ENCODE peak calls at places on chromosome 9, in six cellular contexts. P is pancreas, J is fibroblast of lung, Y is kidney, X is GM23248, G is IMR-90. T is an unnamed sample.

GRCh38 chr9:68711281-68711680 is 6.2 kb downstream of the PIP5K1B start:
- DNase-seq in P (no peak), J (no peak), Y (no peak), X (no peak), G (no peak), T (no peak)

GRCh38 chr9:116247791-116248343 is 94.3 kb downstream of the PAPPA start:
- DNase-seq in P (no peak), J (no peak), Y (no peak), X (no peak), G (no peak), T (no peak)

GRCh38 chr9:14383296-14383695 is 69.4 kb upstream of the NFIB start:
- DNase-seq in P (no peak), J (peak; percentile 68), Y (no peak), X (peak; percentile 64), G (no peak), T (no peak)

GRCh38 chr9:129365196-129365595 is 187.1 kb upstream of the IER5L start:
- DNase-seq in P (no peak), J (no peak), Y (no peak), X (peak; percentile 60), G (peak; percentile 35), T (no peak)

GRCh38 chr9:33676746-33677505 is 118.4 kb upstream of the PRSS3 start:
- DNase-seq in P (peak; percentile 29), J (peak; percentile 42), Y (peak; percentile 65), X (peak; percentile 59), G (peak; percentile 13), T (no peak)

GRCh38 chr9:119216891-119217290 is 152.3 kb downstream of the BRINP1 start:
- DNase-seq in P (no peak), J (no peak), Y (peak; percentile 74), X (peak; percentile 58), G (no peak), T (no peak)

GRCh38 chr9:34387239-34387638 is 10.5 kb upstream of the MYORG start:
- DNase-seq in P (no peak), J (no peak), Y (no peak), X (no peak), G (no peak), T (no peak)

GRCh38 chr9:29669613-29670012 is 2096.3 kb upstream of the C9orf72 start:
- DNase-seq in P (peak; percentile 16), J (no peak), Y (no peak), X (no peak), G (no peak), T (no peak)

GRCh38 chr9:106218427-106218826 is 524.1 kb downstream of the TMEM38B start:
- DNase-seq in P (no peak), J (no peak), Y (no peak), X (no peak), G (no peak), T (no peak)

GRCh38 chr9:128251701-128252100 is 24.1 kb downstream of the GOLGA2 start:
- DNase-seq in P (no peak), J (peak; percentile 37), Y (no peak), X (peak; percentile 33), G (no peak), T (no peak)

GRCh38 chr9:132873403-132873802 is 4.7 kb downstream of the AK8 start:
- DNase-seq in P (no peak), J (no peak), Y (no peak), X (no peak), G (no peak), T (no peak)

GRCh38 chr9:16371306-16371705 is 499.2 kb downstream of the BNC2 start:
- DNase-seq in P (no peak), J (no peak), Y (no peak), X (no peak), G (no peak), T (no peak)

GRCh38 chr9:19946446-19947109 is 157.7 kb upstream of the SLC24A2 start:
- DNase-seq in P (no peak), J (peak; percentile 58), Y (no peak), X (peak; percentile 55), G (peak; percentile 21), T (no peak)

GRCh38 chr9:38018964-38019602 is 49.9 kb downstream of the SHB start:
- DNase-seq in P (peak; percentile 72), J (peak; percentile 78), Y (no peak), X (peak; percentile 95), G (peak; percentile 89), T (no peak)

GRCh38 chr9:134560206-134560605 is 81.4 kb upstream of the COL5A1 start:
- DNase-seq in P (no peak), J (no peak), Y (peak; percentile 35), X (no peak), G (no peak), T (no peak)

GRCh38 chr9:135136481-135136880 is 49.0 kb downstream of the OLFM1 start:
- DNase-seq in P (no peak), J (no peak), Y (no peak), X (no peak), G (no peak), T (no peak)

GRCh38 chr9:7053903-7054302 is 296.1 kb downstream of the KDM4C start:
- DNase-seq in P (no peak), J (no peak), Y (no peak), X (no peak), G (no peak), T (no peak)

GRCh38 chr9:14391620-14392019 is 77.7 kb upstream of the NFIB start:
- DNase-seq in P (no peak), J (no peak), Y (no peak), X (no peak), G (no peak), T (no peak)

GRCh38 chr9:115548826-115549225 is 430.9 kb upstream of the TNC start:
- DNase-seq in P (no peak), J (peak; percentile 39), Y (no peak), X (peak; percentile 9), G (peak; percentile 59), T (no peak)

GRCh38 chr9:33782395-33783152 is 12.8 kb upstream of the PRSS3 start:
- DNase-seq in P (no peak), J (peak; percentile 77), Y (no peak), X (peak; percentile 39), G (peak; percentile 87), T (no peak)

GRCh38 chr9:103397868-103398600 is 402.9 kb downstream of the CYLC2 start:
- DNase-seq in P (peak; percentile 63), J (no peak), Y (no peak), X (peak; percentile 29), G (no peak), T (no peak)

GRCh38 chr9:138069731-138070456 is 192.3 kb downstream of the CACNA1B start:
- DNase-seq in P (no peak), J (no peak), Y (peak; percentile 41), X (no peak), G (no peak), T (no peak)

GRCh38 chr9:133837644-133838597 is 99.8 kb upstream of the SARDH start:
- DNase-seq in P (no peak), J (no peak), Y (no peak), X (no peak), G (no peak), T (no peak)

GRCh38 chr9:96080364-96080763 is 204.9 kb downstream of the ERCC6L2 start:
- DNase-seq in P (no peak), J (peak; percentile 15), Y (no peak), X (peak; percentile 10), G (no peak), T (no peak)

GRCh38 chr9:137484551-137485315 is 25.6 kb upstream of the NSMF start:
- DNase-seq in P (no peak), J (no peak), Y (peak; percentile 62), X (no peak), G (no peak), T (no peak)

GRCh38 chr9:129033216-129033615 is 3.2 kb upstream of the MIGA2 start:
- DNase-seq in P (no peak), J (no peak), Y (no peak), X (no peak), G (no peak), T (no peak)

GRCh38 chr9:16031971-16032370 is 479.1 kb downstream of the CCDC171 start:
- DNase-seq in P (no peak), J (no peak), Y (no peak), X (peak; percentile 41), G (no peak), T (no peak)

GRCh38 chr9:115164511-115164974 is 46.6 kb upstream of the TNC start:
- DNase-seq in P (peak; percentile 29), J (peak; percentile 45), Y (peak; percentile 90), X (peak; percentile 41), G (peak; percentile 33), T (no peak)

GRCh38 chr9:132364068-132364467 is 9.3 kb upstream of the SETX start:
- DNase-seq in P (no peak), J (no peak), Y (no peak), X (no peak), G (no peak), T (no peak)

GRCh38 chr9:4592325-4592724 is 69.8 kb upstream of the PLPP6 start:
- DNase-seq in P (no peak), J (no peak), Y (no peak), X (no peak), G (no peak), T (no peak)
- H3K27ac ChIP-seq in P (no peak overlapping the region), J (no peak overlapping the region), Y (no peak overlapping the region), X (no peak overlapping the region), G (no peak overlapping the region), T (no peak overlapping the region)

DNA sequence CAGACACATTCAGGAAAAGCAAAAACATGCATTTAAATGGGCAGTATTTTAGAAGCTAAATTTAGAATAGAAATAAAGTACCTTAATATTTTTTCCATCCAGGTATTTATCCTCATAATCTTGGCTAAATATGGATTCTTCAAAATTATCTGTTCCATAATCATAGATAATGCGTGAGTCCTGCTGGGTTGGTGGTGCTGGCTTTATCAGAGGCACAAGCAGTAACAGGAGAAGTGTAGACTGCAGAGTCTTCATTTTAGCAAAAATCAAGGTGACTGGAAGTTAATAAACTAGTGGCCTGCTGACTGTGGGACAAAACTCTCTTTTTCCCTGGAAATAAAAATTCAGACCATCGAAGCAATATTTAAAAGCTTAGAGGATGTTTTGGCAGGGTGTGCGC is 1.2 kb downstream of the OGN start:
- DNase-seq in P (no peak), J (no peak), Y (no peak), X (no peak), G (no peak), T (no peak)
- H3K4me3 ChIP-seq in P (no peak overlapping the region), J (peak overlapping the region; percentile 23), Y (no peak overlapping the region), X (no peak overlapping the region), G (no peak overlapping the region), T (no peak overlapping the region)

GRCh38 chr9:26955222-26955903 is 849 bp upstream of the IFT74 start:
- DNase-seq in P (no peak), J (peak; percentile 17), Y (no peak), X (peak; percentile 50), G (no peak), T (no peak)
- H3K27ac ChIP-seq in P (peak overlapping the region; percentile 51), J (peak overlapping the region; percentile 80), Y (no peak overlapping the region), X (peak overlapping the region; percentile 92), G (peak overlapping the region; percentile 74), T (peak overlapping the region; percentile 71)

DNA sequence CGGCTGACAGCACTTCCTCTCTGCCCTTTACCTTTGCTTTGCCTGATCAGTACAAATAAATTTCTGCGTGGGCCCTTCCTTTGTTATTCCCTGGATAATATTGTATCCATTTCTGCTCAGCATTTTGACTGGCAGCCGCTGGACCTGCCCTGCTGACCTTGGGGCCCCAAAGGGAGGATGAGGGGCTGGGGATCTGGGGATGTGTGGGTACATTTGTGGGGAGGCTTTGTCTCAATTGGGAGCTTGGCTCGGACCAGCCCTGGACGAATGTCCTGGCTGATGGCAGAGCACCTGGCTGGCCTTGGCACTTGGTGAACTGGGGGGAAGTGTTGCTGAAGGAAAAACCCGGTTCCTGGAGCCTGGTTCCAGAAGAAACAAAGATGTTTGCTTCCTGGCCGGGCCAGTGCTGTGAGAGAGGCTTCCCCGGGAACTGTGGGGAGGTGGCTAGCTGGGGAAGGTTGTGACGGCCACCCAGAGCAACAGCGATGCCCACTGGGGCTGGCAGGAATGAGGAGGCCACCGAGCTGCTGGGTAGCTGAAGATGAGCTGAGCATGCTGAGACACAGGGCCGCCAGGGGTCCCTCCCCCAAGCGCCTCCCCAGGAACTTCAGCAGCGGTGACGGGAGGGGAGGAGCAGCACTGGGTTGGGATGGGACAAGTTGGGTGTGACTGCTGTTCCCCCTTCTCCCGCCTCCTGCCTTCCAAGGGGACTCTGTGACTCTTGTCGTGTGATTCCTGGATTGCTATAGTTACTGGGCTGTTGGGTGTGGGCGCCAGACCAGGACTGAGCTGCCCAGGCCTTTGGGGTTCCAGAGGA is 8.4 kb downstream of the LMX1B start:
- DNase-seq in P (no peak), J (no peak), Y (no peak), X (no peak), G (no peak), T (no peak)
- H3K4me3 ChIP-seq in P (no peak overlapping the region), J (no peak overlapping the region), Y (no peak overlapping the region), X (no peak overlapping the region), G (no peak overlapping the region), T (no peak overlapping the region)